ENCODE peak calls at places on chromosomes 2 and 18, in six cellular contexts. J is astrocyte, N is spleen, G is Peyer's patch, L is heart left ventricle, E is PC-9. D is an unnamed sample.
A peak's percentile ranks its signal among the peaks of the same experiment; 100 is the strongest.

GRCh38 chr2:40360652-40361051 is 91.2 kb downstream of the SLC8A1 start:
- DNase-seq in J (no peak), N (no peak), G (no peak), L (no peak), E (peak; percentile 45), D (no peak)

GRCh38 chr2:234816491-234816890 is 135.3 kb upstream of the SH3BP4 start:
- DNase-seq in J (no peak), N (no peak), G (no peak), L (no peak), E (no peak), D (no peak)

GRCh38 chr2:67613227-67613626 is 216.1 kb downstream of the ETAA1 start:
- DNase-seq in J (no peak), N (no peak), G (no peak), L (no peak), E (no peak), D (no peak)

GRCh38 chr18:3823073-3823472 is 373.1 kb downstream of the TGIF1 start:
- DNase-seq in J (no peak), N (no peak), G (no peak), L (no peak), E (no peak), D (no peak)

GRCh38 chr2:73931531-73932500 is 5.1 kb downstream of the DGUOK start:
- DNase-seq in J (peak; percentile 69), N (no peak), G (no peak), L (no peak), E (no peak), D (no peak)

GRCh38 chr18:58863539-58864145 is 1.0 kb upstream of the ZNF532 start:
- DNase-seq in J (no peak), N (peak; percentile 89), G (peak; percentile 84), L (peak; percentile 55), E (peak; percentile 49), D (peak; percentile 30)

GRCh38 chr2:23092831-23093230 is 292.1 kb upstream of the KLHL29 start:
- DNase-seq in J (no peak), N (no peak), G (no peak), L (no peak), E (no peak), D (no peak)

GRCh38 chr2:86622409-86622877 is 1.2 kb downstream of the RNF103 start:
- DNase-seq in J (no peak), N (peak; percentile 83), G (peak; percentile 63), L (peak; percentile 16), E (no peak), D (peak; percentile 38)

GRCh38 chr2:187638840-187639239 is 84.6 kb upstream of the TFPI start:
- DNase-seq in J (no peak), N (no peak), G (no peak), L (no peak), E (no peak), D (no peak)

GRCh38 chr2:225010804-225011203 is 31.5 kb downstream of the DOCK10 start:
- DNase-seq in J (peak; percentile 84), N (no peak), G (no peak), L (no peak), E (peak; percentile 59), D (no peak)

GRCh38 chr2:230899786-230900185 is 25.3 kb downstream of the GPR55 start:
- DNase-seq in J (no peak), N (no peak), G (no peak), L (no peak), E (no peak), D (no peak)
- H3K4me1 ChIP-seq in J (no peaks in the 10 kb centered on the region), N (peaks cover 17% of the 10 kb centered on the region), G (no peaks in the 10 kb centered on the region), L (peaks cover 7% of the 10 kb centered on the region), E (peaks cover 9% of the 10 kb centered on the region), D (no peaks in the 10 kb centered on the region)

GRCh38 chr18:34744569-34744968 is 34.5 kb downstream of the DTNA start:
- DNase-seq in J (no peak), N (no peak), G (no peak), L (no peak), E (no peak), D (no peak)
- TF ChIP-seq CTCF in J (no peak), N (no peak), G (no peak), L (no peak), E (no peak), D (no peak)

DNA sequence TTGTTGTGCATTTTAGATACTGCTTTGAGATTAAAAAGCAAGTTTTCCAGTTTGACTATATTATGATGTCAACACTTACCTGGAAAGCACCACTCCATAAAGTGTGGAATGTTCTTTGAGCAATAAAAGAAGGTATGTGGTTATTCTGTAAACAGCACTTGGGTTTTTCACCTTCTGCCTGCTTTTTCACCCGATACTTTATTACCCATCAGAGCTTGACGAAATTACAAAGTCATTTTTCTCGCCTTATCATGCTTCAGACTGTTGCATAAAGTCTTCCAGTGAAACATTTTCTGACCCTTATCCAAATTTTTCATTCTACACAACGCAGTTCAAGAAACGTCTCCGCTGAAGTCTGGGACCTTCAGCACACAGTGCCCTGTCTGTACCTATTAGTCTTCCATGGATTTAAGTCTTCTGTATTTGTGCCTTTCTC is 25.2 kb downstream of the CAB39 start:
- DNase-seq in J (no peak), N (no peak), G (no peak), L (no peak), E (peak; percentile 89), D (no peak)
- H3K27ac ChIP-seq in J (no peak overlapping the region), N (no peak overlapping the region), G (no peak overlapping the region), L (no peak overlapping the region), E (peak overlapping the region; percentile 94), D (peak overlapping the region; percentile 62)

DNA sequence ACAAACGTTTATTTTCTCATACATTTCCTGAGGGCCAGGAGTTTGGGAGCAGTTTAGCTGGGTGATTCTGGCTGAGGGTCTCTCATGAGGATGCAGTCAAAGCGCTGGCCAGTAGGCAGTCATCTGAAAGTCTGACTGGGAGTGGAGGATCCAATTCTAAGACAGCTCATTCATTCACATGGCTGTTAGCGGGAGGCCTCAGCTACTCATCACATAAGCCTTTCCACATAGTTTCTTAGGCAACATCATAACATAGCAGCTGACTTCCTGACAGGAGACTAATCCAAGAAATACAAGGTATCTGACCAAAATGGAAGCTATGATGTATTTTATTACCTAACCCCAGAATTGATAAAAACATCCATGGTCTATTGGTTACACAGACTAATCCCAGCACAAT is 2.9 kb upstream of the MRPL44 start:
- DNase-seq in J (peak; percentile 80), N (no peak), G (no peak), L (no peak), E (peak; percentile 57), D (no peak)
- H3K4me1 ChIP-seq in J (peaks cover 24% of the 10 kb centered on the region), N (peaks cover 47% of the 10 kb centered on the region), G (peaks cover 3% of the 10 kb centered on the region), L (peaks cover 15% of the 10 kb centered on the region), E (peaks cover 32% of the 10 kb centered on the region), D (no peaks in the 10 kb centered on the region)

DNA sequence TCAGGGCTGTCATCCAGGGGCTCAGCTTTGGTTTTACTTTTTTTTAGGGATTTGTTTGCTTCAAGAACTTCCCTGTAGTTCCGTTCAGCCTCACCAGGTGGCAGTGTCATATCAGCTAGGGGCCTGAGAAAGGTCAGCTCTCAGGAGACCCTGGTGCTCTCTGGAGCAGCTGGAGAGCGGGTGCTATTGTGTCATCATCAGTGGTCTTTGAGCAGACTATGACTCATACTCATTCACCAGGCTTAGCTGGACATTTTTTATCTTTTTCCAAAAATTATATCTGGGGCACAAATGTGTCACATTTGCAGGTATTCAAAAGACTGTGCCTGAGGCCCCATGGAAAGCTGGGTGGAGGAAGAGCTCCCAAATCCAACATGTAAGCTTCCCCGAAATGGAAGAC is 24.4 kb downstream of the ZNF892 start:
- DNase-seq in J (peak; percentile 46), N (no peak), G (peak; percentile 59), L (no peak), E (peak; percentile 73), D (no peak)
- TF ChIP-seq CTCF in J (peak; percentile 79), N (peak; percentile 24), G (peak; percentile 73), L (peak; percentile 40), E (peak; percentile 100), D (no peak)

GRCh38 chr2:102788216-102788879 is 26.5 kb downstream of the TMEM182 start:
- DNase-seq in J (no peak), N (no peak), G (no peak), L (no peak), E (no peak), D (no peak)
- H3K27ac ChIP-seq in J (no peak overlapping the region), N (no peak overlapping the region), G (no peak overlapping the region), L (peak overlapping the region; percentile 77), E (no peak overlapping the region), D (no peak overlapping the region)

DNA sequence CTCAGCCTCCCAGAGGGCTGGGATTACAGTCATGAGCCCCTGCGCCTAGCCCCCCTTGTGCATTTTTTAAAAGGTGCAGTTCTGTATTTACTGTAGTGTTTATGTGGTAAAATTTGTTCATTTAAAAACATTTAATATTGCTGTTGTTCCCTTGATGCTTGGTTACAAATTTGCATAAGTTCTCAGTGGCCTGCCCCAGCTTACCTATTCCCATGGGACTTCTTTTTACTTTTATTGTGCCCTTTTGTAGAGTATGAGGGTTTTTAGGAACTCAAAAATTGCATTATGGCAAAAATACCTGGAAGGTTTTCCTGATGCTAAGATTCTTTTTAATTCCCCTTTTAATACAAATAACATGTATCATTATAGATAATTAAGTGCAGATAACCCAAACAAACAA is 63.0 kb downstream of the DGKD start:
- DNase-seq in J (no peak), N (no peak), G (no peak), L (no peak), E (no peak), D (no peak)
- H3K4me1 ChIP-seq in J (peaks cover 45% of the 10 kb centered on the region), N (peaks cover 74% of the 10 kb centered on the region), G (peaks cover 15% of the 10 kb centered on the region), L (peaks cover 63% of the 10 kb centered on the region), E (peaks cover 61% of the 10 kb centered on the region), D (no peaks in the 10 kb centered on the region)

GRCh38 chr2:3536682-3537632 is 17.6 kb upstream of the ADI1 start:
- DNase-seq in J (peak; percentile 46), N (peak; percentile 85), G (no peak), L (peak; percentile 61), E (no peak), D (peak; percentile 65)
- TF ChIP-seq CTCF in J (peak; percentile 39), N (peak; percentile 55), G (peak; percentile 17), L (peak; percentile 26), E (peak; percentile 46), D (peak; percentile 60)